ENCODE peak calls at places on chromosome 7, in five cellular contexts. X is GM23338, D is body of pancreas, L is lower lobe of right lung, A is epithelial cell of esophagus. C is an unnamed sample.

GRCh38 chr7:44291733-44292395 is 33.5 kb downstream of the CAMK2B start:
- DNase-seq in X (no peak), D (no peak), L (no peak), A (no peak), C (no peak)

GRCh38 chr7:65339257-65339656 is 34.4 kb upstream of the ZNF92 start:
- DNase-seq in X (no peak), D (no peak), L (no peak), A (no peak), C (no peak)

GRCh38 chr7:21071570-21071969 is 284.9 kb upstream of the SP8 start:
- DNase-seq in X (no peak), D (no peak), L (no peak), A (peak), C (no peak)

GRCh38 chr7:129606801-129607200 is 4.7 kb upstream of the NRF1 start:
- DNase-seq in X (no peak), D (no peak), L (no peak), A (no peak), C (no peak)

GRCh38 chr7:98727146-98727709 is 110.1 kb downstream of the NPTX2 start:
- DNase-seq in X (peak), D (no peak), L (no peak), A (no peak), C (no peak)

GRCh38 chr7:79504607-79505389 is 51.3 kb upstream of the MAGI2 start:
- DNase-seq in X (peak), D (no peak), L (no peak), A (peak), C (peak)

GRCh38 chr7:131625817-131626372 is 69.5 kb upstream of the PODXL start:
- DNase-seq in X (peak), D (no peak), L (no peak), A (peak), C (peak)

GRCh38 chr7:54799792-54800191 is 40.8 kb upstream of the SEC61G start:
- DNase-seq in X (no peak), D (no peak), L (no peak), A (no peak), C (no peak)

GRCh38 chr7:100711369-100711768 is 5.4 kb downstream of the POP7 start:
- DNase-seq in X (no peak), D (no peak), L (no peak), A (no peak), C (no peak)

GRCh38 chr7:98687331-98687863 is 70.3 kb downstream of the NPTX2 start:
- DNase-seq in X (no peak), D (no peak), L (no peak), A (no peak), C (no peak)

GRCh38 chr7:99623702-99624447 is 7.1 kb downstream of the ZSCAN25 start:
- DNase-seq in X (no peak), D (no peak), L (no peak), A (no peak), C (no peak)

GRCh38 chr7:55444786-55445185 is 79.6 kb downstream of the LANCL2 start:
- DNase-seq in X (no peak), D (no peak), L (no peak), A (no peak), C (no peak)

GRCh38 chr7:4833691-4834600 is 27.9 kb downstream of the PAPOLB start:
- DNase-seq in X (no peak), D (no peak), L (peak), A (no peak), C (no peak)

GRCh38 chr7:142606081-142606480 is 143.2 kb upstream of the PRSS1 start:
- DNase-seq in X (no peak), D (no peak), L (no peak), A (no peak), C (no peak)

GRCh38 chr7:113764401-113765035 is 154.3 kb downstream of the PPP1R3A start:
- DNase-seq in X (no peak), D (no peak), L (no peak), A (peak), C (no peak)

GRCh38 chr7:131110294-131111080 is 217.2 kb upstream of the MKLN1 start:
- DNase-seq in X (peak), D (peak), L (no peak), A (no peak), C (peak)

GRCh38 chr7:102317231-102318059 is 30.8 kb downstream of the SH2B2 start:
- DNase-seq in X (peak), D (no peak), L (no peak), A (no peak), C (no peak)

GRCh38 chr7:98755138-98755898 is 114.5 kb downstream of the TMEM130 start:
- DNase-seq in X (peak), D (no peak), L (no peak), A (no peak), C (no peak)

GRCh38 chr7:45988405-45989057 is 67.5 kb upstream of the IGFBP3 start:
- DNase-seq in X (no peak), D (no peak), L (no peak), A (peak), C (no peak)

GRCh38 chr7:16918288-16918895 is 36.6 kb upstream of the AGR3 start:
- DNase-seq in X (peak), D (peak), L (no peak), A (peak), C (peak)

GRCh38 chr7:122304604-122304975 is at the start of gene FEZF1:
- DNase-seq in X (peak), D (peak), L (peak), A (no peak), C (no peak)

GRCh38 chr7:2807846-2808772 is 36.0 kb downstream of the GNA12 start:
- DNase-seq in X (peak), D (no peak), L (no peak), A (no peak), C (no peak)

GRCh38 chr7:147519062-147519461 is 1071.5 kb upstream of the C7orf33 start:
- DNase-seq in X (peak), D (no peak), L (no peak), A (no peak), C (no peak)

GRCh38 chr7:128869138-128869943 is 6.7 kb downstream of the ATP6V1F start:
- DNase-seq in X (peak), D (peak), L (peak), A (peak), C (no peak)

GRCh38 chr7:128869944-128870285 is 7.3 kb downstream of the ATP6V1F start:
- DNase-seq in X (peak), D (no peak), L (no peak), A (no peak), C (no peak)

GRCh38 chr7:153532321-153532720 is 519.9 kb upstream of the DPP6 start:
- DNase-seq in X (no peak), D (no peak), L (no peak), A (no peak), C (no peak)

GRCh38 chr7:149489391-149490024 is 8.1 kb downstream of the ZNF746 start:
- DNase-seq in X (peak), D (no peak), L (no peak), A (peak), C (no peak)
- TF ChIP-seq CTCF in X (peak), D (no peak), L (no peak), A (peak), C (peak)

DNA sequence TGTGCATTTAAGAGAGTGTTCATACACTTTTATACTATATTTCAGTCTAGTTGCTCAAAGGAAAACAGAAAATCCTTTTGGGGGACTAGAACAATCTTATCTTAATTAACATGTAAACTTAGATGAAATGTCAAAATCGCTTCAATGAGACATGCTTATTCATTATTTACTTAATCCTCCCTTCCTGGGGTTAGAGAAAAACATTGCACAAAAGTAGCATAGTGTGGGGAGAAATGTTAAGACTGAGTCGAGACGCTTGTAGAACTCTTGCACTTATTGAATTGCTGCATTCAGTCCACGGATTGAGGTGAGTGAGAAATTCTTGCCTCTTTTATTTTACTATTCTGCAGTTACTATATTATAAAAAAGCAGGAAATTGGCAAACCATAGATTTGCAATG is 269.2 kb downstream of the SNX10 start:
- DNase-seq in X (no peak), D (no peak), L (no peak), A (no peak), C (no peak)
- TF ChIP-seq CTCF in X (no peak), D (no peak), L (no peak), A (no peak), C (no peak)

GRCh38 chr7:151032936-151033863 is 5.0 kb downstream of the ABCB8 start:
- DNase-seq in X (peak), D (no peak), L (no peak), A (peak), C (no peak)
- TF ChIP-seq CTCF in X (peak), D (no peak), L (no peak), A (peak), C (peak)

DNA sequence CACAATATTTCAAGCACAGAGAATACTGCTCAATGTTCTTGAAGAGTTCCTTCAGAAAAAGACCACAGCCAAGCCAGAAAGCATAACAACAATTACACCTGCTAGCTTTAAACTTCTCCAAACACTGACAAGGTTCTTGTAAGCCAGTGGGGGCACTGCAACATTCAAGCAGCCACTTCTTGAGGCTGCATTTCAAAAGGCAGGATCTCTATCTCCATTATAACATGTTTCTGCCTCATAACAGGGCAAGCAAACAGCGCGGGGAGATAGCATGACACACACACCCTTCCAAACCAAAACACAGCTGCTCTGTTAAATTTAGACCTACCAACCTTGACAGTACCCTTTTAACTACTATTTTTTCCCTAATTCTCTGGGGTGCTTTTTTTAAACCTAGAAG is 30.8 kb downstream of the CHCHD3 start:
- DNase-seq in X (peak), D (no peak), L (no peak), A (no peak), C (no peak)
- TF ChIP-seq CTCF in X (peak), D (no peak), L (peak), A (no peak), C (peak)

GRCh38 chr7:155570991-155571390 is 24.6 kb upstream of the CNPY1 start:
- DNase-seq in X (no peak), D (no peak), L (no peak), A (no peak), C (no peak)

GRCh38 chr7:155570171-155570958 is 24.0 kb upstream of the CNPY1 start:
- DNase-seq in X (no peak), D (peak), L (no peak), A (no peak), C (no peak)

GRCh38 chr7:155569681-155570080 is 23.3 kb upstream of the CNPY1 start:
- DNase-seq in X (no peak), D (no peak), L (no peak), A (no peak), C (no peak)

GRCh38 chr7:155574556-155574955 is 28.2 kb upstream of the CNPY1 start:
- DNase-seq in X (no peak), D (no peak), L (no peak), A (no peak), C (no peak)

GRCh38 chr7:155571581-155572345 is 25.4 kb upstream of the CNPY1 start:
- DNase-seq in X (peak), D (no peak), L (no peak), A (no peak), C (no peak)
- TF ChIP-seq CTCF in X (peak), D (no peak), L (no peak), A (no peak), C (no peak)

DNA sequence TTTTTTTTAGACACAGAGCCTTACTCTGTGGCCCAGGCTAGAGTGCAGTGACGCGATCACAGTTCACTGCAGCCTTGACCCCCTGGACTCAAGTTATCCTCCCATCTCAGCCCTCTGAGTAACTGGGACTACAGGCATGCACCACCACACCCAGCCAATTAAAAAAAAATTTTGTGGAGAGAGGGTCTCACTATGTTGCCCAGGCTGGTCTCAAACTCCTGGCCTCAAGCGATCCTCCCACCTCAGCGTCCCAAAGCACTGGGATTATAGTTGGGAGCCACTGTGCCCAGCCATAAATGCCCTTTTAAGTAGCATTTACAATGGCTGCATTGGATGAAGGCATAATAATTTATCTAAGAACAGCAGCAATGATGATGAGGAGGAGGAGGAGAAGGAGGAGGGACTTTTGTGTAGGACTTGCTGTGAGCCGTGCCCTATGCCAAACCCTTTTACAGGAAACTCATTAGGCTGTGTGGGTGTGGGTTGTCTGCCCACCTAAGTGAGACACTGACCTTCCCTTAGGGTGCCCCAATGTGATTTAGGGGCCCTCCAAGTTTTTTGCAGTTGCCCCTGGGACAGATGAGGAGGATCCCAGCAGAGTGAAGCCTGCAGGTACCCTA is 51.1 kb downstream of the EEPD1 start:
- DNase-seq in X (no peak), D (no peak), L (no peak), A (no peak), C (no peak)
- TF ChIP-seq CTCF in X (no peak), D (no peak), L (no peak), A (no peak), C (no peak)

DNA sequence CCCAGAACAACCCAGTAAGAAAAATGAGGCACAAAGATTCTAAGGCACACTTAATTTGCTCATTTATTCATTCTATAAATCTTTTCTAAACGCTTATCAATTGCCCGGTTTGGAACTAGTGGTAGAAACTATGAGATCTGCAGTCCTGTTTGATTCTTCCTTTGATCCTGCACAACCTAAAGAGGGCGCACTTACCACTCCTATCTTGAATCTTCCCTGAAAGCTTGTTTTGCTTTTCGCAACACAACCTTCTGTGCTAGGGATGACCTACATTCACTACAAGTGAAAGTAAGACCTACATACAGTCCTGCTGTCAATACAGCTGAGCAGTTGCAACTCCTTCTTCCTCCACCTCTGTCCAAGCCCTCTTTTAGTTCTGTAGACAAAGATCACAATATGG is 12.6 kb upstream of the ARL4A start:
- DNase-seq in X (peak), D (peak), L (no peak), A (peak), C (no peak)
- TF ChIP-seq CTCF in X (peak), D (peak), L (peak), A (peak), C (peak)

DNA sequence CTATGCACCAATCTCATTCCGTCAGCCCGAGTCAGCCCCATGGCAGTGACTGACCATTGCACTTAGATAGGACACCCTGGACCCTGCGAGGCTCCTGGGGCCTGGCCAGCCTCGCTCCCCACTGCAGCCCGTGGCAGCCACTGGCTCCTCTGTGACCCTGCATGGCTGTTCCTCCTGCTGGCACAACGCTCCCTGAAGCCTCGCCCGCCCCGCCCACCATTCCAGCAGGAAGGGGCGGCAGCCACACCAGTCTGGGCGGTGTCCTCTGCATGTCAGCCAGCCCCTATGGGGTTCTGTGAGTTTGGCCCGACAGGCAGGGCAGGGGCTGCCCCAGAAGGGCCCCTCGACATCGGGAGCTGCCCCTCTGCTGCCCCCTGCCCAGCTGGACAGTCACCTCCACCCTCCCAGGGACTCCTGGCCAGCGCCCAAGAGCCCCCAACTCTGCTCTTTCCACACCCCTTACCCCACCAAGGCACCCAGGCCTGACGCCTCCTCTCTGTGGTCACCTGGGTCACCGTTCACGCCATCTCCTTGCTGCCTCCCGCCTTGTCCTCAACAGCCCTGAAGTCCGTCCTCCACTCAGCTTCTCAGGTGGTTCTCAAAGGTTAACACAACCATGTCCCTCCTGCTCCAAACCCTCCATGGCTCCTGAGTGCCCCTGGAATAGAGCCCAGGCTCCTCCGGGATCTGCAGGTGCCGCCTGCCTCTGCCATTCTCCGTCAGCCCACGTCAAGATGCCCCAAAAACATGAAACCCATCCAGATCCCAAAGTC is 103.5 kb downstream of the MICALL2 start:
- DNase-seq in X (no peak), D (peak), L (peak), A (no peak), C (no peak)
- TF ChIP-seq CTCF in X (no peak), D (no peak), L (no peak), A (no peak), C (no peak)

GRCh38 chr7:112449353-112449752 is 907 bp upstream of the IFRD1 start:
- DNase-seq in X (no peak), D (peak), L (no peak), A (peak), C (peak)

GRCh38 chr7:112450807-112451661 is 774 bp downstream of the IFRD1 start:
- DNase-seq in X (peak), D (peak), L (peak), A (peak), C (peak)

GRCh38 chr7:112449902-112450806 is at the start of gene IFRD1:
- DNase-seq in X (peak), D (peak), L (peak), A (peak), C (peak)

GRCh38 chr7:112453505-112454171 is 3.4 kb downstream of the IFRD1 start:
- DNase-seq in X (no peak), D (no peak), L (no peak), A (peak), C (peak)

DNA sequence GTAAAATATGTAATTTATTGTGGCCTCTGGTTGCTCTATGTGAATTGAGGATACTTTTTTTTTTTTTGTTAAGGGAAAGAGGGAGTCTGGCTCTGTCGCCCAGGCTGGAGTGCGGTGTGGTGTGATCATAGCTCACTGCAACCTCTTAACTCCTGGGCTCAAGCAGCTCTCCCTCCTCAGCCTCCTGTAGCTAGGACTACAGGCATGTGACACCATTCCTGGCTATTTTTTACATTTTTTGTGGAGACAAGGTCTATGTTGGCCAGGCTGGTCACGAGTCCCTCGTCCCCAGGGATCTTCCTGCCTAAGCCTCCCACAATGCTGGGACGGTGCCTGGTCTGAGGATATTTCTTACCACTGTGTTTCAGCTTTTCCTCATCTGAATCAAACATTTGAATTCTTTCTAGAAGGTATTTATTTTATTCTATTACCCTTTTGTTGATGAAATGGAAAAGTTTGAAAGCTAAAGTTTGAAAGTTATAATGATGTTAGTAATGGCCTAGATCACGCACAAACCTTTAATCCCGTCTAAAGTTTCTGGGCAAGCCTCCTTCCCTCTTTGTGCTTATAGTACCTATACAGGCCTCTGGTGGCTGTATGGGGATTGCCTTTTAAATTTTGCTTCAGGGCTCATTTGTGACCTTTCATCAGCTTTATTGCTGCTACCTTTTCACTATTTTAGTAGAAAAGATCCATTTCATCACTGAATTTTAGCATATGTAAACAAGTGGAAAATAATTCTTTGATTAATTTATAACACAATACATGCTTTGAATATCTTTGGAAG is 2.0 kb downstream of the IFRD1 start:
- DNase-seq in X (peak), D (peak), L (peak), A (peak), C (peak)
- TF ChIP-seq CTCF in X (peak), D (no peak), L (no peak), A (peak), C (no peak)

DNA sequence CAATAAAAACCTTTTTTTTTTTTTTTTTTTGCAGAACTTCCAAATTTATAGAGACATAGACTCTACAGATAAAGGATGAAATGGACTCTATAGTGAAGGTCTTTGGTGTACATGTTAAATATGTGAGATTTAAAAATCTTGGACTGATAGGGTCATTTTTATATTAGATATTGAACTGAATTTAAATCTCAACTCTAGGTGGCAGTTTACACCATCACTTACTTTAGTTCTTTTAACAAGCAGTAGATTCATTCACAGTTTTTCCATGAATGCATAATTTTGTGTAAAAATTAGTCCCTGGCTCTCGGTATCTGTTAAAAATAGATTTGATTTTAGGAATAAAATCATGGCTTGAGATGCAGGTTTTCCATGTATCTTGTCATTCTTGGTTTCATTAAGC is 31.1 kb upstream of the SNX13 start:
- DNase-seq in X (no peak), D (no peak), L (no peak), A (no peak), C (no peak)
- TF ChIP-seq CTCF in X (no peak), D (no peak), L (no peak), A (no peak), C (peak)

C was measured in HFFc6.